ENCODE peak calls at places on chromosomes 11 and 22, in ten cellular contexts. J is stomach; P is Peyer's patch; K is small intestine; X is heart left ventricle; C is neural progenitor cell; Z is spleen; F is GM23248; S is effector memory CD4-positive, alpha-beta T cell; B is right atrium auricular region. R is an unnamed sample. For H3K4me1 and H3K36me3, the result is how much of the 10 kb centered on the place peaks cover.

GRCh38 chr11:75873417-75874148 is 58.6 kb downstream of the UVRAG start:
- DNase-seq in J (no peak), P (no peak), K (no peak), X (no peak), C (peak), Z (no peak), F (no peak), S (no peak), B (no peak), R (no peak)

GRCh38 chr11:36023922-36024321 is 80.1 kb downstream of the LDLRAD3 start:
- DNase-seq in J (no peak), P (no peak), K (no peak), X (no peak), C (no peak), Z (no peak), F (peak), S (no peak), B (no peak), R (no peak)

GRCh38 chr11:99920956-99921355 is 766.1 kb upstream of the ARHGAP42 start:
- DNase-seq in J (no peak), P (no peak), K (no peak), X (no peak), C (no peak), Z (no peak), F (no peak), S (no peak), B (no peak), R (no peak)

GRCh38 chr11:60455531-60456042 is at the start of gene MS4A1:
- DNase-seq in J (no peak), P (no peak), K (no peak), X (no peak), C (no peak), Z (no peak), F (no peak), S (no peak), B (no peak), R (no peak)

GRCh38 chr11:67270256-67271211 is 4.3 kb downstream of the GRK2 start:
- DNase-seq in J (no peak), P (peak), K (peak), X (peak), C (peak), Z (peak), F (no peak), S (no peak), B (no peak), R (peak)

GRCh38 chr11:11514246-11514645 is 107.6 kb downstream of the GALNT18 start:
- DNase-seq in J (no peak), P (no peak), K (no peak), X (no peak), C (peak), Z (no peak), F (no peak), S (no peak), B (no peak), R (no peak)

GRCh38 chr11:9688716-9689511 is 25.0 kb downstream of the SWAP70 start:
- DNase-seq in J (no peak), P (no peak), K (no peak), X (peak), C (peak), Z (no peak), F (peak), S (no peak), B (no peak), R (no peak)

GRCh38 chr11:123742334-123742733 is 874 bp upstream of the ZNF202 start:
- DNase-seq in J (no peak), P (no peak), K (no peak), X (no peak), C (peak), Z (no peak), F (no peak), S (no peak), B (no peak), R (no peak)

GRCh38 chr22:48841881-48842582 is 985.6 kb downstream of the BRD1 start:
- DNase-seq in J (no peak), P (no peak), K (no peak), X (no peak), C (no peak), Z (no peak), F (no peak), S (no peak), B (no peak), R (no peak)

GRCh38 chr11:92702037-92702436 is 267.4 kb upstream of the MTNR1B start:
- DNase-seq in J (no peak), P (no peak), K (no peak), X (no peak), C (no peak), Z (no peak), F (peak), S (no peak), B (no peak), R (no peak)

GRCh38 chr22:24284747-24285203 is 14.1 kb downstream of the SPECC1L start:
- DNase-seq in J (no peak), P (no peak), K (peak), X (no peak), C (no peak), Z (no peak), F (peak), S (no peak), B (no peak), R (no peak)

GRCh38 chr22:24285245-24285644 is 14.6 kb downstream of the SPECC1L start:
- DNase-seq in J (no peak), P (no peak), K (no peak), X (no peak), C (no peak), Z (no peak), F (no peak), S (no peak), B (no peak), R (no peak)

GRCh38 chr22:24282401-24282800 is 11.8 kb downstream of the SPECC1L start:
- DNase-seq in J (no peak), P (no peak), K (no peak), X (no peak), C (no peak), Z (no peak), F (no peak), S (no peak), B (no peak), R (no peak)
- H3K4me1 ChIP-seq in J (half or more), P (under half), K (under half), X (under half), C (under half), Z (half or more), F (under half), S (under half), B (under half), R (under half)

DNA sequence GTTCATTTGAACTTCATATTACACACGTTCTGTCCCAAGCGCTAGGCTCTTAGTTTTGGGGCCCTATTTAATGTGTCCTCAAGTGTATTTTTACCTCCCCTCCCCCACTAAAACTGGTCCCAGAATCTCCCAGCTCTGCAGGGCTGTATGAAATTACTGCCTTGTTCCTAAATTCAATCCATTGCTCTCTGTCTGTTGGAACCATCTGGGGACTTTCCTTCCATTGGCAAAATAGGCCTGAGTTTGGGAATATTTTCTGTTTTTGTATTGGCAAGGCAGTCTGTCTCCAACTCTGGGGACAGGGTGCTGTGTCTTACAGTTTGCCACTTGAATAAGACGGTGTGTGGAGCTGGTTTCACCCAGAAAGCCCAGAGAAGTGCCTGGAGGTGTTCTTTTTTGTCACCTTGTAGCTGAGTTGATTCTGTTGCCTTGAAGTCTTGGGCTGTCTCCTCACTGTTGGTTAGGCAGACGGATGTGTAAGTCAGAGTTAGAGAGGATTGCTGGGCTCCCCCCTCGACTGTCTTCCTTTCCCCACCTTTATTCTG is 1.3 kb downstream of the PACS1 start:
- DNase-seq in J (no peak), P (no peak), K (no peak), X (no peak), C (no peak), Z (no peak), F (peak), S (no peak), B (peak), R (no peak)
- H3K36me3 ChIP-seq in J (half or more), P (under half), K (under half), X (under half), C (under half), Z (under half), F (under half), S (under half), B (under half), R (under half)

GRCh38 chr11:71476031-71476430 is 23.0 kb downstream of the NADSYN1 start:
- DNase-seq in J (no peak), P (no peak), K (no peak), X (no peak), C (no peak), Z (peak), F (no peak), S (no peak), B (no peak), R (no peak)
- H3K4me3 ChIP-seq in J (no peak), P (no peak), K (no peak), X (no peak), C (no peak), Z (no peak), F (no peak), S (no peak), B (no peak), R (no peak)

GRCh38 chr11:78476066-78476465 is 58.4 kb upstream of the GAB2 start:
- DNase-seq in J (peak), P (no peak), K (peak), X (no peak), C (no peak), Z (no peak), F (no peak), S (no peak), B (no peak), R (no peak)

GRCh38 chr11:78472905-78473304 is 55.3 kb upstream of the GAB2 start:
- DNase-seq in J (no peak), P (no peak), K (no peak), X (no peak), C (no peak), Z (no peak), F (no peak), S (no peak), B (no peak), R (no peak)

GRCh38 chr11:78474451-78474850 is 56.8 kb upstream of the GAB2 start:
- DNase-seq in J (no peak), P (no peak), K (no peak), X (no peak), C (no peak), Z (no peak), F (no peak), S (no peak), B (no peak), R (no peak)

GRCh38 chr11:78478536-78478935 is 60.9 kb upstream of the GAB2 start:
- DNase-seq in J (no peak), P (no peak), K (no peak), X (no peak), C (no peak), Z (no peak), F (no peak), S (no peak), B (no peak), R (no peak)
- H3K4me1 ChIP-seq in J (under half), P (under half), K (under half), X (under half), C (under half), Z (under half), F (under half), S (under half), B (under half), R (under half)

R was measured in mucosa of descending colon.